ENCODE peak calls at places on chromosomes 7 and 10, in eight cellular contexts. Z is uterus, S is heart left ventricle, F is upper lobe of right lung, D is right lobe of liver, O is psoas muscle, A is A549, G is cardiac muscle cell. T is an unnamed sample.
A peak's percentile ranks its signal among the peaks of the same experiment; 100 is the strongest.

GRCh38 chr10:21030096-21030495 is 133.0 kb upstream of the NEBL start:
- DNase-seq in Z (no peak), D (no peak), S (no peak), A (peak; percentile 21), F (peak; percentile 66), G (no peak), O (no peak), T (no peak)

GRCh38 chr10:72784551-72785421 is 92.8 kb downstream of the MCU start:
- DNase-seq in O (peak; percentile 62), G (peak; percentile 57), A (no peak), F (no peak), S (peak; percentile 75), D (peak; percentile 47), Z (peak; percentile 69), T (peak; percentile 30)

GRCh38 chr10:125442856-125443540 is 240.0 kb downstream of the TEX36 start:
- DNase-seq in G (no peak), A (no peak), Z (no peak), O (no peak), D (no peak), S (no peak), F (no peak), T (no peak)

GRCh38 chr7:8360564-8361153 is 72.8 kb upstream of the NXPH1 start:
- DNase-seq in S (no peak), O (no peak), D (no peak), Z (no peak), F (no peak), G (no peak), A (no peak), T (no peak)

GRCh38 chr10:52526251-52526823 is 212.3 kb downstream of the DKK1 start:
- DNase-seq in S (no peak), Z (no peak), G (no peak), D (no peak), F (no peak), O (no peak), A (no peak), T (no peak)

GRCh38 chr7:85101347-85101746 is 85.5 kb downstream of the SEMA3D start:
- DNase-seq in Z (no peak), D (no peak), O (no peak), G (no peak), S (no peak), F (no peak), A (no peak), T (no peak)

GRCh38 chr7:1641173-1641572 is 28.9 kb upstream of the ELFN1 start:
- DNase-seq in S (no peak), O (no peak), F (no peak), A (no peak), Z (no peak), G (no peak), D (no peak), T (no peak)

GRCh38 chr7:155962191-155962967 is 150.1 kb upstream of the SHH start:
- DNase-seq in D (no peak), A (peak; percentile 52), F (no peak), G (no peak), Z (no peak), O (no peak), S (no peak), T (no peak)

GRCh38 chr10:1290071-1290471 is 233.9 kb downstream of the WDR37 start:
- DNase-seq in Z (no peak), O (no peak), F (no peak), D (no peak), A (no peak), S (no peak), G (no peak), T (no peak)

GRCh38 chr7:70614237-70614984 is 517.5 kb upstream of the GALNT17 start:
- DNase-seq in G (peak; percentile 75), O (peak; percentile 92), A (no peak), F (no peak), S (peak; percentile 89), Z (peak; percentile 72), D (peak; percentile 92), T (peak; percentile 63)

GRCh38 chr10:132477398-132478340 is 59.9 kb upstream of the INPP5A start:
- DNase-seq in S (peak; percentile 9), F (peak; percentile 57), O (peak; percentile 50), A (no peak), Z (no peak), D (peak; percentile 41), G (no peak), T (no peak)

GRCh38 chr10:112269266-112269665 is 13.9 kb upstream of the TECTB start:
- DNase-seq in A (no peak), D (no peak), G (no peak), Z (no peak), F (no peak), O (no peak), S (no peak), T (no peak)

GRCh38 chr7:72336382-72336886 is 75.7 kb downstream of the CALN1 start:
- DNase-seq in S (no peak), D (no peak), F (no peak), Z (no peak), G (peak; percentile 19), O (no peak), A (no peak), T (no peak)

GRCh38 chr7:101604331-101604933 is 24.7 kb downstream of the MYL10 start:
- DNase-seq in F (no peak), O (no peak), D (no peak), G (no peak), S (no peak), A (no peak), Z (no peak), T (no peak)

GRCh38 chr7:127920787-127921438 is 110.3 kb downstream of the LRRC4 start:
- DNase-seq in O (no peak), F (no peak), Z (no peak), S (no peak), D (no peak), G (no peak), A (no peak), T (no peak)

GRCh38 chr10:51892965-51893658 is 193.7 kb upstream of the CSTF2T start:
- DNase-seq in Z (no peak), O (no peak), F (no peak), D (no peak), A (peak; percentile 1), S (no peak), G (peak; percentile 6), T (no peak)

GRCh38 chr7:5382281-5383041 is 41.2 kb downstream of the TNRC18 start:
- DNase-seq in A (no peak), O (no peak), Z (peak; percentile 32), G (peak; percentile 88), F (no peak), D (no peak), S (no peak), T (no peak)

GRCh38 chr10:3287566-3288445 is 115.2 kb upstream of the PITRM1 start:
- DNase-seq in A (no peak), Z (no peak), F (no peak), G (no peak), O (no peak), D (no peak), S (no peak), T (no peak)

GRCh38 chr7:91557789-91558396 is 293.7 kb downstream of the FZD1 start:
- DNase-seq in G (no peak), D (no peak), Z (peak; percentile 28), O (no peak), F (no peak), S (no peak), A (peak; percentile 73), T (peak; percentile 9)

GRCh38 chr7:131655447-131655846 is 99.0 kb upstream of the PODXL start:
- DNase-seq in S (no peak), O (no peak), A (no peak), F (peak; percentile 16), Z (no peak), D (no peak), G (no peak), T (no peak)

GRCh38 chr7:45889367-45890067 is 1.2 kb downstream of the IGFBP1 start:
- DNase-seq in O (no peak), S (no peak), F (no peak), G (no peak), D (no peak), A (no peak), Z (no peak), T (no peak)

GRCh38 chr7:17013204-17013603 is 131.4 kb upstream of the AGR3 start:
- DNase-seq in F (no peak), D (no peak), S (no peak), A (no peak), O (no peak), G (no peak), Z (no peak), T (no peak)

GRCh38 chr10:90986136-90986760 is 65.4 kb upstream of the ANKRD1 start:
- DNase-seq in D (no peak), Z (no peak), G (peak; percentile 77), S (no peak), F (no peak), O (no peak), A (no peak), T (no peak)

DNA sequence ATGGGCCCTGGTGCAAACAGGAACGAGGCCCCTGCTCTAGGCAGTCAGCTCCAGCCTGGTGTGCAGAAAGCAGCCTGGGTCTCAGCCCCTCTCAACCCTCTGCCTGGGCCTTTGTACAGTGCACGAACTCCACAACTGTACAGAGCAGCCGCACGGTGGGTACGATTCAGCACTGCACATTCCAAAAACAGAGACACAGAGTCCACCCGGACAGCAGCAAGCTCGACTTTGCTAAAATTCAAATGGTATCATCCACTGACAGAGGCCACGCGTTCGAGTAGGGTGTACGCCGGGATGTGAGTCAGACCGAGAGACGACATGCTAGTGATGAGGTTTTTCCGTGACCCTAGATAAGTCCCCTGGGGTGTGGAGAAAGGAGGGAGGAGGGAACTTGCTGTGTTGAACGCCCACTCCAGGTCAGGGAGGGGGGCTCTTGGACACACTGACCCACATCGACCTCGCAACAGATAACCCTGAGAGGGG is 65.6 kb upstream of the PDGFA start:
- DNase-seq in G (no peak), D (no peak), O (no peak), A (no peak), F (no peak), Z (no peak), S (no peak), T (no peak)
- TF ChIP-seq CTCF in G (no peak), D (no peak), O (no peak), A (no peak), F (no peak), Z (no peak), S (no peak), T (no peak)

DNA sequence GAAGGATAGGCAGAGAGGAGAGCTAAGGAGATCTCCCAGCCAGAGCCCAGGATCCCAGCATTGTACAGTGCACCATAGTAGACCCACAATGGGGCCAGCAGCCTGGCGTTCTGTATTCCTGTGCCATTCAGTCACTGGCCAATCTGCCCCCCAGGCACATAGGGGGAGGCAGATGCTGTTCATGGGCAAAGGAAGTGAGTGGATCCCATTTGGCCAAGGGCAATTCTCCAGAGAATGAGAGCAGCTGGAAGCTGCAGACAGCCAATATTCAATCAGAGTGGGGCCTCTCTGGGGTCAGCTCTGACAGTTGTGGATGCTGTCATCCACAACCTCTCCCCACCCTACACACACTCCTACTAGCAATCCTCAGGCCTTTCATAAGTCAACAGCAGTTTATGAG is 17.5 kb downstream of the STEAP1B start:
- DNase-seq in Z (no peak), A (no peak), G (no peak), F (no peak), O (no peak), D (no peak), S (no peak), T (no peak)
- H3K4me1 ChIP-seq in Z (no peaks in the 10 kb centered on the region), A (no peaks in the 10 kb centered on the region), G (no peaks in the 10 kb centered on the region), F (peaks cover 5% of the 10 kb centered on the region), O (no peaks in the 10 kb centered on the region), D (no peaks in the 10 kb centered on the region), S (peaks cover 6% of the 10 kb centered on the region), T (peaks cover 8% of the 10 kb centered on the region)

GRCh38 chr10:106424076-106424475 is 740.4 kb downstream of the SORCS1 start:
- DNase-seq in Z (no peak), D (no peak), S (no peak), O (no peak), A (no peak), F (no peak), G (no peak), T (no peak)
- H3K27ac ChIP-seq in Z (no peak overlapping the region), D (no peak overlapping the region), S (no peak overlapping the region), O (no peak overlapping the region), A (no peak overlapping the region), F (no peak overlapping the region), G (no peak overlapping the region), T (no peak overlapping the region)

GRCh38 chr10:43790147-43790546 is 141.5 kb upstream of the ZNF32 start:
- DNase-seq in F (no peak), G (no peak), Z (no peak), D (no peak), A (no peak), O (no peak), S (no peak), T (no peak)
- TF ChIP-seq CTCF in F (no peak), G (no peak), Z (no peak), D (no peak), A (no peak), O (no peak), S (no peak), T (no peak)

T was measured in tibial nerve.